ENCODE peak calls at places on chromosome 1, in six cellular contexts. One of them, this sample, is unnamed.

GRCh38 chr1:45009956-45010854 is 919 bp downstream of the HECTD3 start:
- DNase-seq in AG08396: peak
- DNase-seq in effector memory CD8-positive, alpha-beta T cell: no peak
- DNase-seq in stimulated activated CD4-positive, alpha-beta T cell treated with anti-CD3 and anti-CD28 coated beads, Interleukin-4, amount 100 ng/mL, for 48 hours: no peak
- DNase-seq in activated naive CD4-positive, alpha-beta T cell treated with Interleukin-2 at 50 U/mL for 16 hours: peak
- DNase-seq in GM06990: peak
- DNase-seq in this sample: no peak

GRCh38 chr1:15345711-15346355 is 63.9 kb upstream of the EFHD2 start:
- DNase-seq in AG08396: no peak
- DNase-seq in effector memory CD8-positive, alpha-beta T cell: peak
- DNase-seq in stimulated activated CD4-positive, alpha-beta T cell treated with anti-CD3 and anti-CD28 coated beads, Interleukin-4, amount 100 ng/mL, for 48 hours: peak
- DNase-seq in activated naive CD4-positive, alpha-beta T cell treated with Interleukin-2 at 50 U/mL for 16 hours: peak
- DNase-seq in GM06990: peak
- DNase-seq in this sample: peak

GRCh38 chr1:199221371-199222150 is 582.7 kb downstream of the PTPRC start:
- DNase-seq in AG08396: no peak
- DNase-seq in effector memory CD8-positive, alpha-beta T cell: no peak
- DNase-seq in stimulated activated CD4-positive, alpha-beta T cell treated with anti-CD3 and anti-CD28 coated beads, Interleukin-4, amount 100 ng/mL, for 48 hours: no peak
- DNase-seq in activated naive CD4-positive, alpha-beta T cell treated with Interleukin-2 at 50 U/mL for 16 hours: no peak
- DNase-seq in GM06990: no peak
- DNase-seq in this sample: no peak

GRCh38 chr1:40092811-40093617 is 4.0 kb downstream of the PPT1 start:
- DNase-seq in AG08396: no peak
- DNase-seq in effector memory CD8-positive, alpha-beta T cell: no peak
- DNase-seq in stimulated activated CD4-positive, alpha-beta T cell treated with anti-CD3 and anti-CD28 coated beads, Interleukin-4, amount 100 ng/mL, for 48 hours: no peak
- DNase-seq in activated naive CD4-positive, alpha-beta T cell treated with Interleukin-2 at 50 U/mL for 16 hours: no peak
- DNase-seq in GM06990: no peak
- DNase-seq in this sample: no peak

GRCh38 chr1:204962742-204963632 is 80.0 kb upstream of the CNTN2 start:
- DNase-seq in AG08396: no peak
- DNase-seq in effector memory CD8-positive, alpha-beta T cell: no peak
- DNase-seq in stimulated activated CD4-positive, alpha-beta T cell treated with anti-CD3 and anti-CD28 coated beads, Interleukin-4, amount 100 ng/mL, for 48 hours: no peak
- DNase-seq in activated naive CD4-positive, alpha-beta T cell treated with Interleukin-2 at 50 U/mL for 16 hours: no peak
- DNase-seq in GM06990: peak
- DNase-seq in this sample: no peak

GRCh38 chr1:154626456-154627246 is 18.7 kb upstream of the ADAR start:
- DNase-seq in AG08396: no peak
- DNase-seq in effector memory CD8-positive, alpha-beta T cell: no peak
- DNase-seq in stimulated activated CD4-positive, alpha-beta T cell treated with anti-CD3 and anti-CD28 coated beads, Interleukin-4, amount 100 ng/mL, for 48 hours: no peak
- DNase-seq in activated naive CD4-positive, alpha-beta T cell treated with Interleukin-2 at 50 U/mL for 16 hours: no peak
- DNase-seq in GM06990: no peak
- DNase-seq in this sample: no peak

GRCh38 chr1:154176341-154176740 is 15.6 kb downstream of the TPM3 start:
- DNase-seq in AG08396: peak
- DNase-seq in effector memory CD8-positive, alpha-beta T cell: no peak
- DNase-seq in stimulated activated CD4-positive, alpha-beta T cell treated with anti-CD3 and anti-CD28 coated beads, Interleukin-4, amount 100 ng/mL, for 48 hours: no peak
- DNase-seq in activated naive CD4-positive, alpha-beta T cell treated with Interleukin-2 at 50 U/mL for 16 hours: no peak
- DNase-seq in GM06990: no peak
- DNase-seq in this sample: no peak

GRCh38 chr1:153728305-153729066 is 636 bp downstream of the INTS3 start:
- DNase-seq in AG08396: peak
- DNase-seq in effector memory CD8-positive, alpha-beta T cell: peak
- DNase-seq in stimulated activated CD4-positive, alpha-beta T cell treated with anti-CD3 and anti-CD28 coated beads, Interleukin-4, amount 100 ng/mL, for 48 hours: no peak
- DNase-seq in activated naive CD4-positive, alpha-beta T cell treated with Interleukin-2 at 50 U/mL for 16 hours: peak
- DNase-seq in GM06990: no peak
- DNase-seq in this sample: no peak

GRCh38 chr1:17579951-17580939 is 40.7 kb downstream of the ARHGEF10L start:
- DNase-seq in AG08396: no peak
- DNase-seq in effector memory CD8-positive, alpha-beta T cell: no peak
- DNase-seq in stimulated activated CD4-positive, alpha-beta T cell treated with anti-CD3 and anti-CD28 coated beads, Interleukin-4, amount 100 ng/mL, for 48 hours: no peak
- DNase-seq in activated naive CD4-positive, alpha-beta T cell treated with Interleukin-2 at 50 U/mL for 16 hours: no peak
- DNase-seq in GM06990: no peak
- DNase-seq in this sample: no peak

GRCh38 chr1:77534456-77534855 is 148.0 kb downstream of the ZZZ3 start:
- DNase-seq in AG08396: no peak
- DNase-seq in effector memory CD8-positive, alpha-beta T cell: no peak
- DNase-seq in stimulated activated CD4-positive, alpha-beta T cell treated with anti-CD3 and anti-CD28 coated beads, Interleukin-4, amount 100 ng/mL, for 48 hours: no peak
- DNase-seq in activated naive CD4-positive, alpha-beta T cell treated with Interleukin-2 at 50 U/mL for 16 hours: no peak
- DNase-seq in GM06990: no peak
- DNase-seq in this sample: no peak